ENCODE peak calls at places on chromosomes 7 and 10, in six cellular contexts. A, G, P, I, W and U are unnamed samples.

GRCh38 chr10:30422981-30423654 is 10.9 kb upstream of the MAP3K8 start:
- DNase-seq in W (no peak), G (peak), P (peak), A (peak), I (peak), U (peak)

GRCh38 chr7:1847260-1848001 is 177.4 kb downstream of the ELFN1 start:
- DNase-seq in W (no peak), I (peak), A (no peak), G (no peak), P (no peak), U (no peak)

GRCh38 chr10:131778385-131778784 is 122.4 kb upstream of the PPP2R2D start:
- DNase-seq in W (peak), I (no peak), P (no peak), A (no peak), G (peak), U (no peak)

GRCh38 chr7:141511370-141512335 is 39.6 kb upstream of the AGK start:
- DNase-seq in P (no peak), I (peak), A (no peak), G (peak), W (peak), U (peak)

GRCh38 chr10:49300140-49300974 is 1.4 kb downstream of the C10orf71 start:
- DNase-seq in A (no peak), G (no peak), I (peak), W (no peak), P (no peak), U (peak)

GRCh38 chr10:127913368-127913759 is 6.5 kb downstream of the PTPRE start:
- DNase-seq in A (no peak), P (no peak), G (no peak), I (no peak), W (no peak), U (no peak)

GRCh38 chr10:91335147-91335546 is 75.0 kb upstream of the HECTD2 start:
- DNase-seq in W (no peak), I (no peak), P (peak), A (peak), G (no peak), U (no peak)

GRCh38 chr7:151748733-151749132 is 128.2 kb downstream of the PRKAG2 start:
- DNase-seq in W (no peak), P (no peak), I (no peak), G (no peak), A (no peak), U (no peak)

GRCh38 chr7:32154797-32155196 is 84.6 kb upstream of the PDE1C start:
- DNase-seq in W (no peak), G (peak), I (peak), P (no peak), A (no peak), U (no peak)

GRCh38 chr7:105285118-105285874 is 103.4 kb downstream of the SRPK2 start:
- DNase-seq in G (no peak), P (no peak), I (no peak), W (no peak), A (no peak), U (no peak)

GRCh38 chr10:100736809-100737358 is 8.5 kb upstream of the PAX2 start:
- DNase-seq in W (no peak), P (no peak), I (no peak), G (no peak), A (no peak), U (no peak)

GRCh38 chr10:7409045-7409731 is 1.6 kb downstream of the SFMBT2 start:
- DNase-seq in I (peak), A (peak), G (no peak), W (no peak), P (peak), U (peak)

GRCh38 chr7:11228515-11228914 is 254.8 kb downstream of the PHF14 start:
- DNase-seq in W (no peak), I (peak), P (no peak), G (peak), A (no peak), U (peak)

GRCh38 chr7:132790104-132790503 is 213.8 kb upstream of the PLXNA4 start:
- DNase-seq in A (no peak), I (no peak), W (no peak), G (no peak), P (no peak), U (no peak)

GRCh38 chr7:132791036-132791435 is 214.8 kb upstream of the PLXNA4 start:
- DNase-seq in P (no peak), G (no peak), A (no peak), W (no peak), I (no peak), U (no peak)

GRCh38 chr7:132797152-132797551 is 220.9 kb upstream of the PLXNA4 start:
- DNase-seq in G (no peak), P (no peak), W (no peak), A (no peak), I (no peak), U (no peak)

GRCh38 chr7:132789281-132789680 is 213.0 kb upstream of the PLXNA4 start:
- DNase-seq in G (no peak), P (no peak), W (no peak), A (no peak), I (no peak), U (no peak)

GRCh38 chr7:132793474-132793873 is 217.2 kb upstream of the PLXNA4 start:
- DNase-seq in W (no peak), A (no peak), I (no peak), P (no peak), G (no peak), U (no peak)
- TF ChIP-seq POLR2A in W (no peak), A (no peak), I (no peak), P (no peak), G (no peak), U (no peak)

GRCh38 chr7:134771889-134772288 is 7.5 kb upstream of the CALD1 start:
- DNase-seq in G (no peak), W (no peak), P (no peak), I (no peak), A (no peak), U (no peak)

GRCh38 chr7:134774076-134774475 is 5.4 kb upstream of the CALD1 start:
- DNase-seq in A (no peak), P (no peak), I (no peak), W (peak), G (no peak), U (no peak)

GRCh38 chr7:134770676-134771075 is 8.8 kb upstream of the CALD1 start:
- DNase-seq in G (no peak), W (no peak), A (peak), P (no peak), I (no peak), U (no peak)

GRCh38 chr7:134772401-134772800 is 7.0 kb upstream of the CALD1 start:
- DNase-seq in A (no peak), G (no peak), I (no peak), W (no peak), P (no peak), U (no peak)

GRCh38 chr7:134773164-134773563 is 6.3 kb upstream of the CALD1 start:
- DNase-seq in A (no peak), I (no peak), P (no peak), G (no peak), W (peak), U (no peak)
- TF ChIP-seq CTCF in A (no peak), I (no peak), P (no peak), G (no peak), W (no peak), U (no peak)

GRCh38 chr7:3378390-3379120 is 77.5 kb downstream of the SDK1 start:
- DNase-seq in P (no peak), I (no peak), A (no peak), G (no peak), W (no peak), U (no peak)

GRCh38 chr7:3380034-3380433 is 79.0 kb downstream of the SDK1 start:
- DNase-seq in I (no peak), A (no peak), W (no peak), P (no peak), G (no peak), U (no peak)

DNA sequence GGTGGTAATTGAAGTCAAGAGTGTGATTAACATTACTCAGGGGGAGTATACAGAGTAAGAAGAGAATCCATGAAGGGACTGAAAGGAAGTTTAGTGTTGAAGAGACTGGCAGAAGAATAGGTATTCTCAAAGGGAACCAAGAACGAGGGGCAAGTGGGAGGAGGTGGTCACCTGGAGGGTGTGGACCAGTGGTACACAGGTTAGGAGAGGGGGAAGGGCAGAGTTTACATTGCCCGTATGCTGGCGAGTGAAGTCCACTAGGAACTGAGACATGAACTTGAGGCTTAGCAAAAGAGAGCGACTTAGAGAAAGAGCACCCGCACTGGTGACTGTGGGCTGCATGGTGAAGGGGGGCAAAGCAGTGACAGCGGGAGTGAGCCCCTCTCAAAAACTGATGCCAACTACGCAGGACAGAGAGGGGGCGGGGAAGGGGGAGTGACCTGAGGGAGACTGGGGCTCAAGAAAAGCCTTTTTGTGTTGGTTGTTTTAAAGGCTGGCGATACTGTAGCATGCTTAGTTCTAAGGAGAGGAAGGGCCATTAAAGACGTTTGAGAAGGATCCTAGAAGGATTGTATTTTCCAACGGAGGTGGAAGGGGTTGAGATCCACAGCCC is 80.1 kb downstream of the SDK1 start:
- DNase-seq in P (no peak), G (no peak), I (no peak), W (no peak), A (no peak), U (no peak)
- H3K4me3 ChIP-seq in P (no peak), G (no peak), I (no peak), W (no peak), A (no peak), U (no peak)

DNA sequence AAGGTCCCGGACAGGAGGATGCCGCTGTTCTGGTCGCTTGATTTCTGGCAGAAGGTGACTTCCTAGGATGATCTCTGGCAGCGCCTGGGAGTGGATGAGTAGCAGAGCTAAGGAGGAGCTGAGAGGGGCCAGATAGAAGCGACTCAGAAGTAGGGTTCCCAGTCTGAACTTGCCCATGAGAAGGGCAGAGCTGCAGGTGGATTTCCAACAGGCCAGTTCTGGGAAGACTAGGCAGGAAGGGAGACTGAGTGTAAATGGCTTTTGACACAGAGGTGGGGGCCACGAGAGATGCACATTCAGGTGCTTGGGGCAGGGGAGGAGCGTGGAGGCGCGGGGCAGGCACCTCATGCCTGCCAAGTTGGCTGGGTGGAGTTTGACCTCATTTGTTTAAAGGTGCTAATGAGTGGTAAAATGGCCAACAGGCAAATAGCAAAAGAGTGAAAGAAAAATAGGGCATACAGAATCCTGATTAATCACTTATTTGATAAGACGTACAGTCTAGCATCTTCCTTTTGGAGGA is 58.8 kb downstream of the SHH start:
- DNase-seq in P (no peak), G (no peak), I (no peak), W (no peak), A (no peak), U (no peak)
- TF ChIP-seq POLR2A in P (no peak), G (no peak), I (no peak), W (no peak), A (no peak), U (no peak)

GRCh38 chr10:110497438-110498086 is at the start of gene DUSP5:
- DNase-seq in W (peak), A (peak), G (peak), I (peak), P (peak), U (peak)

GRCh38 chr10:110498087-110498981 is 627 bp downstream of the DUSP5 start:
- DNase-seq in A (peak), P (peak), G (peak), I (peak), W (peak), U (peak)

GRCh38 chr10:110499796-110500514 is 2.2 kb downstream of the DUSP5 start:
- DNase-seq in A (no peak), P (peak), G (no peak), I (no peak), W (no peak), U (no peak)

GRCh38 chr10:110500515-110500905 is 2.8 kb downstream of the DUSP5 start:
- DNase-seq in A (no peak), I (no peak), G (no peak), W (no peak), P (peak), U (no peak)

GRCh38 chr10:110498982-110499795 is 1.5 kb downstream of the DUSP5 start:
- DNase-seq in P (peak), G (peak), I (peak), A (peak), W (peak), U (peak)
- TF ChIP-seq CTCF in P (peak), G (no peak), I (peak), A (peak), W (no peak), U (no peak)

GRCh38 chr10:59908808-59909143 is 2.4 kb upstream of the CCDC6 start:
- DNase-seq in A (no peak), P (no peak), G (no peak), I (no peak), W (no peak), U (no peak)
- H3K4me3 ChIP-seq in A (no peak), P (peak), G (peak), I (no peak), W (no peak), U (peak)

GRCh38 chr7:94577357-94577756 is 67.7 kb downstream of the CASD1 start:
- DNase-seq in I (no peak), W (no peak), P (no peak), G (no peak), A (no peak), U (no peak)
- TF ChIP-seq POLR2A in I (no peak), W (no peak), P (no peak), G (no peak), A (no peak), U (no peak)

DNA sequence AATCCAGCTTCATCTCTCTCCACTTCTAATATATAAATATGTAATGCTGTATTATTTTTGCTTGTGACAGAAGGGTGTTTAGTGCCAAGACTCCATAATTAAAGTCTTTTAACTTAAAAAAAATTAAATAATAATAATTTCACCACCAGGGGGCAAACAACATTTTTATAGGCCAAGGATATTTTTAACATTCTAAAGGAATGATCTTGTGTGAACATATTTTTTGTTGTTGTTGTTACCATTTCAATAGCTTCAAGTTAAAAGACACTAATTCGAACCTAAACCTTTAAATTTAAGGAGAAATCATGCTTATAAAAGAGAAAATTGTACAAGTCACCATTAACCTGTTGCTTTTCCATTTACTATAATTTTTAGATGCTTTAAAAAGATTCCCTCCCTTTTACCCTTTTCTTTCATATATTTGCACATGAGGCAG is 7.5 kb upstream of the DNAJC1 start:
- DNase-seq in W (no peak), P (peak), A (no peak), I (no peak), G (no peak), U (no peak)
- TF ChIP-seq CTCF in W (no peak), P (peak), A (no peak), I (peak), G (no peak), U (peak)

GRCh38 chr10:14584643-14585042 is 190.1 kb downstream of the FAM107B start:
- DNase-seq in A (no peak), I (no peak), G (peak), P (no peak), W (no peak), U (peak)

GRCh38 chr10:14586901-14587300 is 187.8 kb downstream of the FAM107B start:
- DNase-seq in P (no peak), G (peak), I (no peak), W (no peak), A (no peak), U (no peak)

GRCh38 chr10:14585287-14586193 is 189.2 kb downstream of the FAM107B start:
- DNase-seq in A (no peak), P (no peak), G (peak), W (no peak), I (no peak), U (no peak)

GRCh38 chr10:14588084-14588937 is 186.4 kb downstream of the FAM107B start:
- DNase-seq in W (no peak), I (no peak), A (no peak), G (no peak), P (peak), U (no peak)

GRCh38 chr10:14587540-14588083 is 187.1 kb downstream of the FAM107B start:
- DNase-seq in A (no peak), G (no peak), W (no peak), I (no peak), P (no peak), U (no peak)
- H3K4me3 ChIP-seq in A (no peak), G (no peak), W (no peak), I (no peak), P (peak), U (no peak)